ENCODE peak calls at places on chromosome 17, in five cellular contexts. One of them, this sample, is unnamed.

GRCh38 chr17:44543213-44543904 is 13.9 kb upstream of the FZD2 start:
- DNase-seq in A549: peak; percentile 94
- DNase-seq in HFF-Myc: no peak
- DNase-seq in heart left ventricle: no peak
- DNase-seq in fibroblast of pulmonary artery: peak; percentile 72
- DNase-seq in this sample: no peak

GRCh38 chr17:67565068-67565467 is 152.7 kb upstream of the NOL11 start:
- DNase-seq in A549: no peak
- DNase-seq in HFF-Myc: no peak
- DNase-seq in heart left ventricle: no peak
- DNase-seq in fibroblast of pulmonary artery: no peak
- DNase-seq in this sample: no peak

GRCh38 chr17:10019941-10020403 is 114.9 kb upstream of the RCVRN start:
- DNase-seq in A549: no peak
- DNase-seq in HFF-Myc: no peak
- DNase-seq in heart left ventricle: no peak
- DNase-seq in fibroblast of pulmonary artery: no peak
- DNase-seq in this sample: no peak

GRCh38 chr17:6454495-6455320 is 10.5 kb downstream of the PIMREG start:
- DNase-seq in A549: no peak
- DNase-seq in HFF-Myc: no peak
- DNase-seq in heart left ventricle: no peak
- DNase-seq in fibroblast of pulmonary artery: no peak
- DNase-seq in this sample: no peak

GRCh38 chr17:4986403-4986802 is 1.1 kb downstream of the CAMTA2 start:
- DNase-seq in A549: no peak
- DNase-seq in HFF-Myc: no peak
- DNase-seq in heart left ventricle: no peak
- DNase-seq in fibroblast of pulmonary artery: no peak
- DNase-seq in this sample: no peak

GRCh38 chr17:57332501-57332900 is 76.2 kb downstream of the MSI2 start:
- DNase-seq in A549: no peak
- DNase-seq in HFF-Myc: no peak
- DNase-seq in heart left ventricle: no peak
- DNase-seq in fibroblast of pulmonary artery: no peak
- DNase-seq in this sample: no peak

GRCh38 chr17:67434061-67434525 is 57.0 kb downstream of the PITPNC1 start:
- DNase-seq in A549: no peak
- DNase-seq in HFF-Myc: no peak
- DNase-seq in heart left ventricle: peak; percentile 70
- DNase-seq in fibroblast of pulmonary artery: peak; percentile 77
- DNase-seq in this sample: no peak

GRCh38 chr17:17232303-17232621 is 4.7 kb downstream of the FLCN start:
- DNase-seq in A549: no peak
- DNase-seq in HFF-Myc: no peak
- DNase-seq in heart left ventricle: no peak
- DNase-seq in fibroblast of pulmonary artery: no peak
- DNase-seq in this sample: no peak

GRCh38 chr17:15169676-15170075 is 95.5 kb downstream of the PMP22 start:
- DNase-seq in A549: no peak
- DNase-seq in HFF-Myc: peak; percentile 67
- DNase-seq in heart left ventricle: no peak
- DNase-seq in fibroblast of pulmonary artery: no peak
- DNase-seq in this sample: no peak

GRCh38 chr17:72126575-72127486 is 6.0 kb downstream of the SOX9 start:
- DNase-seq in A549: peak; percentile 75
- DNase-seq in HFF-Myc: no peak
- DNase-seq in heart left ventricle: peak; percentile 17
- DNase-seq in fibroblast of pulmonary artery: peak; percentile 56
- DNase-seq in this sample: no peak

GRCh38 chr17:42744283-42744805 is 496 bp downstream of the EZH1 start:
- DNase-seq in A549: peak; percentile 80
- DNase-seq in HFF-Myc: peak; percentile 37
- DNase-seq in heart left ventricle: peak; percentile 84
- DNase-seq in fibroblast of pulmonary artery: peak; percentile 44
- DNase-seq in this sample: no peak

GRCh38 chr17:44223574-44224046 is 4.1 kb upstream of the UBTF start:
- DNase-seq in A549: no peak
- DNase-seq in HFF-Myc: no peak
- DNase-seq in heart left ventricle: no peak
- DNase-seq in fibroblast of pulmonary artery: peak; percentile 58
- DNase-seq in this sample: no peak

GRCh38 chr17:52751051-52751450 is 592.5 kb upstream of the CA10 start:
- DNase-seq in A549: no peak
- DNase-seq in HFF-Myc: no peak
- DNase-seq in heart left ventricle: no peak
- DNase-seq in fibroblast of pulmonary artery: no peak
- DNase-seq in this sample: no peak

GRCh38 chr17:7834891-7835817 is 1.1 kb downstream of the KDM6B start:
- DNase-seq in A549: peak; percentile 99
- DNase-seq in HFF-Myc: no peak
- DNase-seq in heart left ventricle: peak; percentile 99
- DNase-seq in fibroblast of pulmonary artery: peak; percentile 99
- DNase-seq in this sample: peak; percentile 81

GRCh38 chr17:75406222-75406615 is 741 bp upstream of the GRB2 start:
- DNase-seq in A549: no peak
- DNase-seq in HFF-Myc: no peak
- DNase-seq in heart left ventricle: no peak
- DNase-seq in fibroblast of pulmonary artery: no peak
- DNase-seq in this sample: no peak

GRCh38 chr17:71936977-71937376 is 183.8 kb upstream of the SOX9 start:
- DNase-seq in A549: no peak
- DNase-seq in HFF-Myc: no peak
- DNase-seq in heart left ventricle: no peak
- DNase-seq in fibroblast of pulmonary artery: no peak
- DNase-seq in this sample: no peak

GRCh38 chr17:28725166-28725659 is 820 bp downstream of the TLCD1 start:
- DNase-seq in A549: peak; percentile 88
- DNase-seq in HFF-Myc: no peak
- DNase-seq in heart left ventricle: no peak
- DNase-seq in fibroblast of pulmonary artery: peak; percentile 48
- DNase-seq in this sample: no peak

GRCh38 chr17:33057564-33057963 is 65.9 kb downstream of the SPACA3 start:
- DNase-seq in A549: no peak
- DNase-seq in HFF-Myc: no peak
- DNase-seq in heart left ventricle: no peak
- DNase-seq in fibroblast of pulmonary artery: no peak
- DNase-seq in this sample: no peak

GRCh38 chr17:1997146-1997586 is 28.0 kb downstream of the RTN4RL1 start:
- DNase-seq in A549: peak; percentile 78
- DNase-seq in HFF-Myc: no peak
- DNase-seq in heart left ventricle: no peak
- DNase-seq in fibroblast of pulmonary artery: no peak
- DNase-seq in this sample: no peak

GRCh38 chr17:62995377-62995885 is 29.4 kb downstream of the TANC2 start:
- DNase-seq in A549: peak; percentile 58
- DNase-seq in HFF-Myc: peak; percentile 10
- DNase-seq in heart left ventricle: no peak
- DNase-seq in fibroblast of pulmonary artery: peak; percentile 73
- DNase-seq in this sample: no peak

GRCh38 chr17:76894842-76895241 is 26.6 kb downstream of the MGAT5B start:
- DNase-seq in A549: no peak
- DNase-seq in HFF-Myc: no peak
- DNase-seq in heart left ventricle: no peak
- DNase-seq in fibroblast of pulmonary artery: no peak
- DNase-seq in this sample: no peak

GRCh38 chr17:42553161-42553818 is 567 bp downstream of the HSD17B1 start:
- DNase-seq in A549: peak; percentile 59
- DNase-seq in HFF-Myc: no peak
- DNase-seq in heart left ventricle: no peak
- DNase-seq in fibroblast of pulmonary artery: peak; percentile 50
- DNase-seq in this sample: no peak

GRCh38 chr17:7014261-7014994 is 2.0 kb downstream of the RNASEK start:
- DNase-seq in A549: peak; percentile 98
- DNase-seq in HFF-Myc: peak; percentile 71
- DNase-seq in heart left ventricle: peak; percentile 97
- DNase-seq in fibroblast of pulmonary artery: peak; percentile 97
- DNase-seq in this sample: peak; percentile 95

GRCh38 chr17:2610195-2610594 is 16.7 kb downstream of the PAFAH1B1 start:
- DNase-seq in A549: no peak
- DNase-seq in HFF-Myc: no peak
- DNase-seq in heart left ventricle: no peak
- DNase-seq in fibroblast of pulmonary artery: no peak
- DNase-seq in this sample: no peak

GRCh38 chr17:77649717-77650211 is 308.7 kb upstream of the TNRC6C start:
- DNase-seq in A549: peak; percentile 41
- DNase-seq in HFF-Myc: peak; percentile 10
- DNase-seq in heart left ventricle: no peak
- DNase-seq in fibroblast of pulmonary artery: no peak
- DNase-seq in this sample: no peak

GRCh38 chr17:57549996-57550395 is 195.1 kb downstream of the CCDC182 start:
- DNase-seq in A549: no peak
- DNase-seq in HFF-Myc: no peak
- DNase-seq in heart left ventricle: no peak
- DNase-seq in fibroblast of pulmonary artery: no peak
- DNase-seq in this sample: no peak

GRCh38 chr17:72142614-72143013 is 21.8 kb downstream of the SOX9 start:
- DNase-seq in A549: no peak
- DNase-seq in HFF-Myc: no peak
- DNase-seq in heart left ventricle: no peak
- DNase-seq in fibroblast of pulmonary artery: no peak
- DNase-seq in this sample: no peak

GRCh38 chr17:67994827-67995567 is 1.3 kb downstream of the C17orf58 start:
- DNase-seq in A549: peak; percentile 39
- DNase-seq in HFF-Myc: peak; percentile 38
- DNase-seq in heart left ventricle: no peak
- DNase-seq in fibroblast of pulmonary artery: peak; percentile 79
- DNase-seq in this sample: no peak

GRCh38 chr17:10243905-10244844 is 45.8 kb upstream of the GAS7 start:
- DNase-seq in A549: peak; percentile 17
- DNase-seq in HFF-Myc: peak; percentile 63
- DNase-seq in heart left ventricle: no peak
- DNase-seq in fibroblast of pulmonary artery: peak; percentile 68
- DNase-seq in this sample: no peak

DNA sequence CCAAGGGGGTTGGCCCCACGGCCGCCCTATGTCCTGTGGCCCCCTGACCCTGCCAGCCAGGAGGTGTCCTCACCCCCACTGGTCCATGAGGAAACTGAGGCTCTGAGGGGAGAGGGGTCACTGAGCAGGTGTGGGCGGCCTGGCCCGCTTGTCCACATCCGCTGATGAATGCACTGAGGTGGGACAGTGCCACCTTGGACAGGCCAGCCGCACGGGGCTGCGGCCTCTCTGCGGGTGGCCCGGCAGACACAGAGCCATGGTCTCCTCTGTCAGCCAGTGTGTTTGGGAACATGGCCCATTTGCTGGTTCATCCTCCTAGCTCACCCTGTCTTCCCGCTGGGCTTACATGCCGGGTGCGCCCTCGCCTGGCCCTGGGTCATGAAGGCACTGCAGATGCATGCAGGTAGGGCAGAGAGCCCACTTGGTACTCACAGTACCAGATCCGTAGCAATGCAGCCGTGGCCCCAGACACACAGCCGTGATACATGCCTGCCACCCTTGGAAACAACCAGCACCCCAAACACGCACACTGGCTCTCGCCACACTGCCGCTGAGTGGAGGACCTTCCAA is 93.9 kb downstream of the ENGASE start:
- DNase-seq in A549: no peak
- DNase-seq in HFF-Myc: no peak
- DNase-seq in heart left ventricle: no peak
- DNase-seq in fibroblast of pulmonary artery: no peak
- DNase-seq in this sample: no peak
- TF ChIP-seq CTCF in A549: no peak
- TF ChIP-seq CTCF in HFF-Myc: no peak
- TF ChIP-seq CTCF in heart left ventricle: no peak
- TF ChIP-seq CTCF in fibroblast of pulmonary artery: no peak
- TF ChIP-seq CTCF in this sample: no peak

GRCh38 chr17:83200231-83200699 is 120.9 kb downstream of the METRNL start:
- DNase-seq in A549: no peak
- DNase-seq in HFF-Myc: no peak
- DNase-seq in heart left ventricle: peak; percentile 62
- DNase-seq in fibroblast of pulmonary artery: no peak
- DNase-seq in this sample: no peak
- TF ChIP-seq CTCF in A549: no peak
- TF ChIP-seq CTCF in HFF-Myc: no peak
- TF ChIP-seq CTCF in heart left ventricle: no peak
- TF ChIP-seq CTCF in fibroblast of pulmonary artery: no peak
- TF ChIP-seq CTCF in this sample: no peak

DNA sequence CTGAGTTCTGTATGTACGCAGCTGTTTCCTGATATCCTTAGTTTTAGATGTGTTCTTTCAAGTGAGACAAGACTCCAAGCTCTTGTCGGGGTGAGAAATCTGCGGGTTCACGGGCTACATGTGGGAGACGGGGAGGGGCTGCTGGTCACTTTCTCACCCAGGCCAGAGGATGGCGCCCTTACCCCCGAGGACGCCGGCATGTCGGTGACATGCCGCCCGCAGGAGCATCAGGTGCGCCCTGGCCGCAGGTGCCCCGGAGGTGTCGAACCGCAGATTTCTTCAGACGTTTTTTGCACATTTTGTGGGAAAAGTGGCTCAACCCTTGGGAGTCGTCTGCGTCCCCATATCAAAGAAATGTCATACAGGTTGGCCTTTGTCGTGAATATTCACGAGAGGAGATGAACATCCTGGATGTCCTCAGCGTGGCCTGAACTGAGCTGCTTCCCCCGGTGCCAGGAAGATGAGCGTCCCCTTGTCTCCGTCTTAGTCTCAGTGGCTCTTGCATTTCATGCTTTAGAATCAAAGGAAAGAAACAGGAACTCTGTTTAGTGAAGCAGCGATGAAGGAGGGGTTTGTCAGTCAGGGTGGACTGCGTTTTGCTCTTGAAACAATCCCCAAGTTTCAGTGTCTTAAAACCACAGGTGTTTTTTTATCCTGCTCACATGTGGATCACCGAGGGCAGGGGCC is 75.3 kb upstream of the ZNF750 start:
- DNase-seq in A549: no peak
- DNase-seq in HFF-Myc: no peak
- DNase-seq in heart left ventricle: no peak
- DNase-seq in fibroblast of pulmonary artery: no peak
- DNase-seq in this sample: no peak
- TF ChIP-seq CTCF in A549: no peak
- TF ChIP-seq CTCF in HFF-Myc: no peak
- TF ChIP-seq CTCF in heart left ventricle: no peak
- TF ChIP-seq CTCF in fibroblast of pulmonary artery: no peak
- TF ChIP-seq CTCF in this sample: no peak

DNA sequence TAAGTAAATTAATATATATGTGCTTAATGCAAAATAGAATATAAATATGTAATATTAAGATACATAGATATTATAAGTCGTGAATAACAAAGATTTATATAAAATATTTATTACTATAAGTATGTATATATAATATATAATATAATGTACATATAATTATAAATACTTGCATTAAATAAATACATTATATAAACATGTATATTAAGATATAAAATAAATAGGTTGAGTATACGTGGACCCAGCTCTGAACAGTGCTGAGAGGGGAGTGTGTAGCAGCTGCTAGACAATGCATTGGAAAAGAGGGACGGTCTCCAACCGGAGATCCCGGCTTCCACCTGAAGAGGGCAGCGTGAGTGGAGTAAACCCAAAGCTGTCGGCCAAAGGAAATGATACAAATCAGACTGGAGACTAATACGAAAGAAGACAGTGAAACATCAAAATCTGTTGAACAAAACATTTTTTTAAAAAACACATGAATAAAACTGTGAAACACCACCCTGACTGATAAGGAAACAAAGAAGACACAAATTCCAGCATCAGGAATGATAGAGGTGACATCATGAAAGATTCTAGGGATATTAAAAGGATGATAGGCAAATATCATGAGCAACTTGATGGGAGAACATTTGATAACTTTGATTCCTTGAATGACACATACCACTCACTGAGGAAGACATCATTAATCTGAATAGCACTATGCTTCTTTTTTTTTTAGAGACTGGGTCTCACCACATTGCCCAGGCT is 125.4 kb upstream of the CHMP6 start:
- DNase-seq in A549: peak; percentile 62
- DNase-seq in HFF-Myc: no peak
- DNase-seq in heart left ventricle: peak; percentile 49
- DNase-seq in fibroblast of pulmonary artery: peak; percentile 71
- DNase-seq in this sample: peak; percentile 83
- TF ChIP-seq CTCF in A549: peak; percentile 71
- TF ChIP-seq CTCF in HFF-Myc: peak; percentile 80
- TF ChIP-seq CTCF in heart left ventricle: peak; percentile 78
- TF ChIP-seq CTCF in fibroblast of pulmonary artery: peak; percentile 91
- TF ChIP-seq CTCF in this sample: peak; percentile 77